ENCODE peak calls at places on chromosome 4, in eight cellular contexts. D, T, N, J, H, W, Q and X are unnamed samples. For H3K27me3 and H3K36me3, the result is how much of the 10 kb centered on the place peaks cover.

GRCh38 chr4:112060212-112060611 is 85.0 kb upstream of the FAM241A start:
- DNase-seq in D (peak), T (no peak), N (no peak), J (no peak), H (peak), W (peak), Q (no peak), X (no peak)

GRCh38 chr4:79934660-79935059 is 138.4 kb downstream of the ANTXR2 start:
- DNase-seq in D (no peak), T (no peak), N (no peak), J (no peak), H (no peak), W (no peak), Q (no peak), X (no peak)

GRCh38 chr4:174040287-174040686 is 243.2 kb downstream of the FBXO8 start:
- DNase-seq in D (no peak), T (no peak), N (no peak), J (no peak), H (no peak), W (no peak), Q (no peak), X (no peak)

GRCh38 chr4:116073051-116073450 is 959.6 kb upstream of the NDST4 start:
- DNase-seq in D (peak), T (no peak), N (no peak), J (no peak), H (no peak), W (no peak), Q (no peak), X (no peak)

GRCh38 chr4:3198906-3199305 is 50.1 kb upstream of the MSANTD1 start:
- DNase-seq in D (no peak), T (no peak), N (peak), J (no peak), H (no peak), W (no peak), Q (no peak), X (no peak)

GRCh38 chr4:151644625-151645024 is 116.2 kb downstream of the GATB start:
- DNase-seq in D (no peak), T (no peak), N (no peak), J (no peak), H (peak), W (peak), Q (no peak), X (no peak)

GRCh38 chr4:40122941-40123340 is 66.3 kb downstream of the N4BP2 start:
- DNase-seq in D (no peak), T (no peak), N (no peak), J (no peak), H (no peak), W (no peak), Q (no peak), X (no peak)

GRCh38 chr4:20370284-20370683 is 118.6 kb downstream of the SLIT2 start:
- DNase-seq in D (no peak), T (no peak), N (no peak), J (no peak), H (no peak), W (no peak), Q (no peak), X (no peak)

GRCh38 chr4:23455482-23455881 is 434.4 kb downstream of the PPARGC1A start:
- DNase-seq in D (peak), T (peak), N (no peak), J (no peak), H (no peak), W (no peak), Q (no peak), X (peak)

GRCh38 chr4:2937146-2937857 is 25.9 kb downstream of the NOP14 start:
- DNase-seq in D (peak), T (no peak), N (peak), J (peak), H (no peak), W (peak), Q (peak), X (peak)

GRCh38 chr4:114474401-114474800 is 124.2 kb upstream of the UGT8 start:
- DNase-seq in D (no peak), T (no peak), N (no peak), J (no peak), H (peak), W (no peak), Q (no peak), X (no peak)

GRCh38 chr4:22986881-22987280 is 294.1 kb downstream of the GBA3 start:
- DNase-seq in D (no peak), T (no peak), N (no peak), J (no peak), H (no peak), W (no peak), Q (no peak), X (no peak)

GRCh38 chr4:151324449-151325319 is 721 bp downstream of the SH3D19 start:
- DNase-seq in D (peak), T (peak), N (peak), J (peak), H (peak), W (peak), Q (peak), X (peak)

GRCh38 chr4:158604369-158604768 is 67.3 kb downstream of the C4orf46 start:
- DNase-seq in D (no peak), T (no peak), N (no peak), J (no peak), H (no peak), W (no peak), Q (no peak), X (no peak)

GRCh38 chr4:81032174-81032551 is 1.7 kb downstream of the BMP3 start:
- DNase-seq in D (no peak), T (no peak), N (no peak), J (no peak), H (no peak), W (no peak), Q (no peak), X (no peak)

GRCh38 chr4:81030061-81030616 is 369 bp upstream of the BMP3 start:
- DNase-seq in D (no peak), T (no peak), N (no peak), J (no peak), H (no peak), W (no peak), Q (no peak), X (no peak)

GRCh38 chr4:81030617-81031388 is at the start of gene BMP3:
- DNase-seq in D (no peak), T (no peak), N (no peak), J (no peak), H (no peak), W (no peak), Q (peak), X (no peak)

GRCh38 chr4:81031389-81032173 is 1.1 kb downstream of the BMP3 start:
- DNase-seq in D (no peak), T (no peak), N (no peak), J (no peak), H (no peak), W (no peak), Q (no peak), X (no peak)

GRCh38 chr4:81032805-81033684 is 2.5 kb downstream of the BMP3 start:
- DNase-seq in D (peak), T (no peak), N (no peak), J (no peak), H (no peak), W (no peak), Q (no peak), X (no peak)
- H3K27me3 ChIP-seq in D (under half), T (under half), N (under half), J (under half), H (under half), W (under half), Q (under half), X (half or more)

DNA sequence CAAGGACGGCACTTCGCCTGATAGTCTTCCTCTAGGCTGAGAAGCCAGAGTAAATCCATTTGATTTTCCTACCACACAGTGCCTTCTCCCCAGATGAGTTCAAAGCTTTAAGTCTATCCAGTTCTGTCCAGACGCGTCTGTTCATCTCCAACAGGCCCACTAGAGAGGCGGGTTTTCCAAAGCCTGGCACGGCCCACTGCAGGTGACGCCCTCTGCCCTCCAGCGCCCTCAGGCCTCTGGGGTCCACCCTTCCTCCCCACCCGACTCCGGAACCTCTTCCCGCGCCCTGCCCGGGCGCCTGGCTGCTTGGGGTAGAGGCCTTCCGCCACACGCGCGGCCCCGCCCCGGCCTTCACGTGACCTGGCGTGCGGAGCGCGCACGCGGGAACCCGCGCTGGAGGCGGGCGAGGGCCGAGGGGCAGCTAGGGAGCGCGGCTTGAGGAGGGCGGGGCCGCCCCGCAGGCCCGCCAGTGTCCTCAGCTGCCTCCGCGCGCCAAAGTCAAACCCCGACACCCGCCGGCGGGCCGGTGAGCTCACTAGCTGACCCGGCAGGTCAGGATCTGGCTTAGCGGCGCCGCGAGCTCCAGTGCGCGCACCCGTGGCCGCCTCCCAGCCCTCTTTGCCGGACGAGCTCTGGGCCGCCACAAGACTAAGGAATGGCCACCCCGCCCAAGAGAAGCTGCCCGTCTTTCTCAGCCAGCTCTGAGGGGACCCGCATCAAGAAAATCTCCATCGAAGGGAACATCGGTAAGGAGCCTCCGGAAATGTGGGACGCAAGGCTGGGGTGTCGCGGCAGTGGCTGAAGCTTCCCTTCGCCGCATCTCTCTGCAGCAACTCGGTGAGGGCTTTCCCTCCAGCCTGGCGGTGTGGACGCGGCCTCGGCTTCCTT is at the start of gene DCK:
- DNase-seq in D (peak), T (peak), N (peak), J (peak), H (peak), W (peak), Q (peak), X (peak)
- H3K36me3 ChIP-seq in D (under half), T (under half), N (under half), J (under half), H (under half), W (under half), Q (under half), X (under half)

GRCh38 chr4:64780664-64781063 is 371.4 kb upstream of the TECRL start:
- DNase-seq in D (no peak), T (no peak), N (no peak), J (no peak), H (no peak), W (no peak), Q (no peak), X (no peak)

GRCh38 chr4:64784125-64784524 is 374.9 kb upstream of the TECRL start:
- DNase-seq in D (peak), T (no peak), N (no peak), J (no peak), H (peak), W (no peak), Q (no peak), X (no peak)

GRCh38 chr4:64777286-64777685 is 368.0 kb upstream of the TECRL start:
- DNase-seq in D (no peak), T (no peak), N (no peak), J (no peak), H (no peak), W (no peak), Q (no peak), X (no peak)

GRCh38 chr4:64776820-64777219 is 367.6 kb upstream of the TECRL start:
- DNase-seq in D (no peak), T (no peak), N (no peak), J (no peak), H (no peak), W (no peak), Q (no peak), X (no peak)

DNA sequence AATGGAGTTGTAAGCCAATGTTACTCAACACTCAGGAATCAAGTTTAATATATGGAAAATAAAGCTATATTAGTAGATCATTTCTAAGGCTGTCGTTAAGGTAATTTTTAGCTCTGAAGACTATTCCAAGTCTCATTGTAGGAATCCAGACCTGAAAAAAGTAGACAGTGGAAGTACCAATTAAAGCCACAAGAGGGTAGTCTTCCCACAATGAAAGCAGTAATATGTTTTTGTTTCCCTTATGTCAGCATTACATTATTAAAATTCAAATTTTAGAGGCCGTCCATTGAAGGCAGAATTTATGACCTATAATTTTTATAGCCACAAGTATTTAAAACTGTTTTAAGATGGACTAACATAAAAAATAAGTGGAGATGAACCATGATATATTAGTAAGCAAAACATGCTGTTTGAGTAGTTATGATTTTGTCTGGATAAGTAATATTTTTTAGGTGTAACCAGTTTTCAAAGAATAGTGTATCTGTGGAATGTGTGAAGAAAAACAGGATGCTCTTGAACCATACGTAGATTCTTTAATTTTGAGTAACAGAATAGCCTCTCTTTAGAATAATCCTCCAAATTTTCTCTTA is 372.6 kb upstream of the TECRL start:
- DNase-seq in D (peak), T (no peak), N (no peak), J (no peak), H (peak), W (no peak), Q (no peak), X (no peak)
- TF ChIP-seq CTCF in D (peak), T (peak), N (peak), J (peak), H (peak), W (peak), Q (no peak), X (peak)

GRCh38 chr4:6470502-6471302 is 1.7 kb downstream of the PPP2R2C start:
- DNase-seq in D (peak), T (peak), N (peak), J (peak), H (peak), W (no peak), Q (peak), X (peak)

GRCh38 chr4:6468376-6468775 is 4.0 kb downstream of the PPP2R2C start:
- DNase-seq in D (no peak), T (no peak), N (no peak), J (no peak), H (no peak), W (no peak), Q (no peak), X (no peak)

GRCh38 chr4:6467600-6467999 is 4.8 kb downstream of the PPP2R2C start:
- DNase-seq in D (no peak), T (no peak), N (no peak), J (no peak), H (no peak), W (no peak), Q (no peak), X (no peak)

GRCh38 chr4:6469898-6470501 is 2.4 kb downstream of the PPP2R2C start:
- DNase-seq in D (no peak), T (no peak), N (no peak), J (no peak), H (no peak), W (no peak), Q (no peak), X (no peak)

DNA sequence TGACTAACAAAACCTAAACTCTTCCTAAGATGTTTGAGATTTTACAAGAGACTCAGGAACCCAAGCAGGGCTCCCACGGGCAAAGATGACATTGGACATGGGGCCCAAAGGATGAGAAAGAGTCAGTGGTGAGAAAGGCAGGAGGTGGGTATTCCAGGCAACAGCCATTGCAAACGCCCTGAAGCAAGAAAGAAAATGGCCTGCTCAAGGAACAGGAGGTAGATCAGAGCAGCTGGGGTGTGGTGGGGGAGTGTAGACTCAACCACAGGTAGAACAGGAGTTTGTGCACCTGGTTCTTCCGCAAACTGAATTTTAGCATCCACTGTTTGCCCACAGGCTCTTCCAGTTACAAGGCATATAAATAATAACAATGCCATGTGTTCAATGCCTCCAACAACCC is 3.3 kb downstream of the PPP2R2C start:
- DNase-seq in D (no peak), T (no peak), N (no peak), J (no peak), H (no peak), W (no peak), Q (no peak), X (no peak)
- H3K27me3 ChIP-seq in D (under half), T (half or more), N (half or more), J (under half), H (under half), W (under half), Q (under half), X (under half)

GRCh38 chr4:180485407-180485806 is 1757.8 kb upstream of the TENM3 start:
- DNase-seq in D (no peak), T (no peak), N (no peak), J (no peak), H (no peak), W (no peak), Q (no peak), X (no peak)
- H3K36me3 ChIP-seq in D (under half), T (under half), N (under half), J (under half), H (under half), W (under half), Q (under half), X (under half)

DNA sequence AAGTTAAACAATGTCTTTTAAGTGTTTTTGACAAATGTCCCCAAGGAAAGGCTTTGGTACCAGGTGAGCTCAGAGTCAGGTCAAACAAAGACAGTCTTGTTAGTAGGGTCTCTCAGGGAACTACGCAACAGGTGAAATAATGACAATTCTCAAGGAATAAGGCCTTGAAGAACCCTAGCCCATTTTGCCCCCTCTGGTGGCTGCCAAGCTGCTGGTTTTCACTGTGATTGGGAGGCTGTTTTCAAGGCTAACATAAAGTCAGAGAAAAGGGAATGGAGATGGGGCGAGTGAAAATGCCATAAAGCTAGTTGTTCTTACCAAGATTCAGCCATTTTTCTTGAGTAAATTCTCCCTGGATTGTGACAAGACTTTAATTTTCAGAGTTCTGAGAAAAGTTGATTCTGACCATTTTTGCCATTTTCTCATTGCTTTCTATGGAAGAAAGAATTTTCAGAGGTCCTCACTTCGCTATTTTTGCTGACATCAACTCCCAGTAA is 58.7 kb downstream of the RWDD4 start:
- DNase-seq in D (no peak), T (no peak), N (no peak), J (no peak), H (peak), W (no peak), Q (no peak), X (no peak)
- TF ChIP-seq CTCF in D (peak), T (no peak), N (no peak), J (no peak), H (peak), W (peak), Q (no peak), X (no peak)

GRCh38 chr4:8009097-8009496 is 69.4 kb upstream of the AFAP1 start:
- DNase-seq in D (no peak), T (no peak), N (no peak), J (no peak), H (no peak), W (no peak), Q (no peak), X (no peak)

GRCh38 chr4:8009710-8010534 is 70.3 kb upstream of the AFAP1 start:
- DNase-seq in D (no peak), T (no peak), N (no peak), J (no peak), H (no peak), W (no peak), Q (no peak), X (no peak)

GRCh38 chr4:8007581-8007980 is 67.9 kb upstream of the AFAP1 start:
- DNase-seq in D (no peak), T (no peak), N (no peak), J (no peak), H (no peak), W (no peak), Q (no peak), X (no peak)

GRCh38 chr4:8006471-8006870 is 66.8 kb upstream of the AFAP1 start:
- DNase-seq in D (no peak), T (no peak), N (no peak), J (no peak), H (no peak), W (no peak), Q (no peak), X (no peak)

DNA sequence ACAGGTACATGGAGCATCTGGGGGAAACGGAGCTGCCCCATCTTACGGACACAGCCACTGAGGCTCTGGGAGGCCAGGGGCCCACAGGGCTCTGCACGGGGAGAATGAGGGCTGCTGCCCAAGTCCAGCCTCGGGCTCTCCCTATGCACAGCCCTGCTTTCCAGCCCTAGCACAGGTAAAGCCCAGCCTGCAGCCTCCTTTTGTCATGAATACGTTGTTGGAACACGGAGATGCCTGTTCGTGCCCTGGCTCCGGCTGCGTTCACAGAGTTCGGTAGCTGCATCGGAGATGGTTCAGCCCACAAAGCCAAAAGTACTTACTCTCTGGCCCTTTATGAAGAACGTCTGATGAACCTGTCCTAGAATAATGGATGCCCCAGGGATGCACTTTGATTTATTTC is 68.7 kb upstream of the AFAP1 start:
- DNase-seq in D (no peak), T (no peak), N (no peak), J (no peak), H (no peak), W (no peak), Q (no peak), X (no peak)
- H3K27me3 ChIP-seq in D (under half), T (under half), N (under half), J (under half), H (under half), W (under half), Q (under half), X (under half)